ENCODE peak calls at places on chromosomes 2 and 18, in seven cellular contexts. J is psoas muscle, I is brain microvascular endothelial cell, E is skeletal muscle cell, N is right cardiac atrium, B is fibroblast of lung, R is upper lobe of right lung. P is an unnamed sample.

GRCh38 chr2:187485535-187485934 is 37.5 kb upstream of the CALCRL start:
- DNase-seq in J (no peak), E (no peak), B (no peak), N (no peak), I (no peak), R (no peak), P (no peak)

GRCh38 chr2:127984551-127984950 is 43.3 kb downstream of the SAP130 start:
- DNase-seq in I (peak; percentile 5), N (no peak), B (peak; percentile 16), R (no peak), J (no peak), E (no peak), P (peak; percentile 3)

GRCh38 chr2:239158641-239159475 is 242.0 kb downstream of the HDAC4 start:
- DNase-seq in B (no peak), R (peak; percentile 48), N (no peak), E (no peak), I (no peak), J (peak; percentile 56), P (no peak)

GRCh38 chr18:54558609-54559585 is 32.1 kb upstream of the DYNAP start:
- DNase-seq in J (no peak), I (no peak), N (no peak), B (peak; percentile 3), E (no peak), R (no peak), P (peak; percentile 32)

GRCh38 chr2:26646986-26647672 is 6.0 kb upstream of the CIB4 start:
- DNase-seq in R (no peak), J (no peak), N (no peak), I (no peak), E (no peak), B (no peak), P (no peak)

GRCh38 chr18:40326987-40327386 is 1628.0 kb upstream of the PIK3C3 start:
- DNase-seq in B (no peak), R (no peak), I (no peak), N (no peak), E (no peak), J (no peak), P (no peak)

GRCh38 chr2:241391892-241392665 is 36.0 kb downstream of the FARP2 start:
- DNase-seq in I (no peak), J (no peak), E (no peak), R (no peak), N (no peak), B (no peak), P (peak; percentile 56)

GRCh38 chr2:232523682-232524597 is 2.0 kb upstream of the CHRND start:
- DNase-seq in B (peak; percentile 28), N (peak; percentile 37), R (no peak), I (no peak), E (no peak), J (peak; percentile 84), P (peak; percentile 24)

GRCh38 chr2:20584637-20585321 is 66.1 kb downstream of the HS1BP3 start:
- DNase-seq in I (peak; percentile 93), J (peak; percentile 54), B (peak; percentile 99), E (peak; percentile 83), R (peak; percentile 48), N (no peak), P (peak; percentile 96)

GRCh38 chr2:30226144-30227032 is 4.9 kb upstream of the LBH start:
- DNase-seq in B (peak; percentile 94), J (no peak), E (no peak), R (no peak), I (peak; percentile 40), N (no peak), P (peak; percentile 54)

GRCh38 chr18:43830905-43831304 is 553.6 kb upstream of the SYT4 start:
- DNase-seq in R (no peak), B (peak; percentile 10), I (no peak), J (no peak), N (no peak), E (no peak), P (no peak)

GRCh38 chr2:96113951-96114350 is 2.4 kb downstream of the ADRA2B start:
- DNase-seq in J (no peak), N (no peak), E (no peak), R (peak; percentile 16), B (no peak), I (no peak), P (no peak)

GRCh38 chr2:7203056-7203467 is 285.9 kb downstream of the RNF144A start:
- DNase-seq in J (no peak), I (peak; percentile 62), E (peak; percentile 20), B (peak; percentile 59), N (peak; percentile 28), R (no peak), P (peak; percentile 65)

GRCh38 chr2:38653380-38653714 is 12.6 kb upstream of the GALM start:
- DNase-seq in E (no peak), B (no peak), R (no peak), I (no peak), N (no peak), J (no peak), P (no peak)

GRCh38 chr2:150167711-150168110 is 319.8 kb downstream of the RND3 start:
- DNase-seq in E (no peak), I (peak; percentile 74), B (peak; percentile 83), J (no peak), R (no peak), N (no peak), P (peak; percentile 72)

GRCh38 chr2:143877056-143877455 is 642.9 kb downstream of the ZEB2 start:
- DNase-seq in J (no peak), E (no peak), I (no peak), N (no peak), B (no peak), R (no peak), P (no peak)

GRCh38 chr2:26462511-26463251 is 15.2 kb downstream of the OTOF start:
- DNase-seq in E (peak; percentile 63), N (no peak), I (peak; percentile 73), J (peak; percentile 80), B (peak; percentile 77), R (no peak), P (peak; percentile 56)

GRCh38 chr2:71618327-71619113 is 165.2 kb downstream of the DYSF start:
- DNase-seq in J (peak; percentile 45), R (no peak), B (no peak), E (no peak), N (no peak), I (peak; percentile 16), P (no peak)

GRCh38 chr18:6009751-6010150 is 114.4 kb upstream of the TMEM200C start:
- DNase-seq in I (no peak), J (no peak), N (no peak), R (no peak), B (peak; percentile 88), E (no peak), P (peak; percentile 25)
- H3K4me3 ChIP-seq in I (no peak overlapping the region), J (no peak overlapping the region), N (no peak overlapping the region), R (no peak overlapping the region), B (no peak overlapping the region), E (no peak overlapping the region), P (no peak overlapping the region)

GRCh38 chr2:174493549-174494331 is 6.9 kb upstream of the GPR155 start:
- DNase-seq in J (no peak), E (no peak), B (no peak), R (no peak), I (no peak), N (no peak), P (no peak)

GRCh38 chr2:174490032-174490431 is 3.2 kb upstream of the GPR155 start:
- DNase-seq in R (no peak), E (no peak), B (no peak), J (no peak), N (no peak), I (no peak), P (no peak)

GRCh38 chr2:174491947-174492346 is 5.1 kb upstream of the GPR155 start:
- DNase-seq in R (no peak), B (no peak), E (no peak), N (no peak), J (no peak), I (no peak), P (no peak)

GRCh38 chr2:174495365-174496012 is 8.7 kb upstream of the GPR155 start:
- DNase-seq in E (no peak), N (no peak), I (no peak), B (no peak), R (no peak), J (no peak), P (no peak)

GRCh38 chr2:174492963-174493431 is 6.2 kb upstream of the GPR155 start:
- DNase-seq in B (no peak), R (no peak), J (no peak), N (no peak), I (no peak), E (no peak), P (no peak)
- H3K4me3 ChIP-seq in B (no peak overlapping the region), R (no peak overlapping the region), J (no peak overlapping the region), N (no peak overlapping the region), I (no peak overlapping the region), E (no peak overlapping the region), P (no peak overlapping the region)

GRCh38 chr2:111101592-111101991 is 19.1 kb upstream of the BCL2L11 start:
- DNase-seq in I (no peak), R (no peak), J (no peak), B (no peak), E (no peak), N (no peak), P (no peak)

GRCh38 chr2:111102216-111102615 is 18.5 kb upstream of the BCL2L11 start:
- DNase-seq in B (no peak), N (no peak), E (no peak), I (no peak), J (no peak), R (no peak), P (no peak)

GRCh38 chr2:111111101-111111755 is 9.5 kb upstream of the BCL2L11 start:
- DNase-seq in B (no peak), R (no peak), I (no peak), E (no peak), N (no peak), J (no peak), P (no peak)

GRCh38 chr2:111108745-111109271 is 11.9 kb upstream of the BCL2L11 start:
- DNase-seq in B (peak; percentile 23), N (no peak), J (no peak), R (no peak), I (no peak), E (no peak), P (no peak)

DNA sequence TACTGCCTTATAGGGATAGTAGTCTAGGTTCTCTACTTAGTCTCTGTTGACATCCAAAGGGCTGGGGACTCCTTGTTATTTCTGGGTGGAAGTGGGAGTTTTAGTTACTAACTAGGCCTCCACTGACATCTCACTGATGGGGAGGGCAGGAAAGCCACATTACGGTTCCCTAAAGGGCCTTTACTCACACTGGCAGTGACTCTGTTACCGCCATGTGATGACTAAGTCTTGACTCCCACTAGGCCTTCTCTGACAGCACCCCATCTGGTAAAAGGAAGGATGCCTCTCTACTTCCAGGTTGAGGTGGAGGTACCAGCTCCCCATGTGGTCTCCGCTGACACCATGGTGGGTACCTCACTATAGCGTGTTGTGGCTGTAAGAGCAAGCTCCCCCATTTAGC is 14.0 kb upstream of the BCL2L11 start:
- DNase-seq in I (no peak), E (no peak), N (no peak), J (no peak), R (no peak), B (no peak), P (no peak)
- H3K4me3 ChIP-seq in I (no peak overlapping the region), E (no peak overlapping the region), N (no peak overlapping the region), J (no peak overlapping the region), R (no peak overlapping the region), B (no peak overlapping the region), P (no peak overlapping the region)

DNA sequence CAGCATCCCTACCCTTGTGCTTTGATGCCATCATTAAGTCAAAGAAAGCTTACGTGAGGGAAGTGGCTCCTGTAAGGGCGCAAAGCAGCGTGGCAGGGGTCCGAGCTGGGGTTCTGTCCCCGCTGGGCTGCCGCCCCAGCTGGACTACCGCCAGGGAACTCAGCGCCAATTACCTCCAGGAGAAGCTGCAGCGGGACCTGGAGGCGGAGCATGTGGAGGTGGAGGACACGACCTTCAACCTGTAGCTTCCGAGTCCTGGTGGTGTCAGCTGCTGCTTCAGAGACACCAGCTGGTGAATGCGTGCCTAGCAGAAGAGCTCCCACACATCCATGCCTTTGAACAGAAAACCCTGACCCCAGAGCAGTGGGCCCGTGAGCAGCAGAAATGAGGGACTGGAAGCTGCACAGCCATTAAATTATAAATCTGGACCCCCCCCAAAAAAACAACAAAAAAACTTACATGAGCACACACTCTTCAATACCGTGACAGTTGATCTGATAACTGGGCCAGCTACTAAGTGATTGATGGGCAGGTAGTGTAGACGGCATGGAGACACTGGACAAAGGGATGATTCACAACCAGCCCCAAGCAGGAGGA is 20.1 kb upstream of the YES1 start:
- DNase-seq in R (no peak), B (no peak), E (no peak), J (no peak), N (peak; percentile 33), I (no peak), P (no peak)
- H3K4me3 ChIP-seq in R (no peak overlapping the region), B (no peak overlapping the region), E (no peak overlapping the region), J (no peak overlapping the region), N (no peak overlapping the region), I (peak overlapping the region; percentile 18), P (no peak overlapping the region)

P was measured in fibroblast of pulmonary artery.